ENCODE peak calls at places on chromosomes 16 and 17, in seven cellular contexts. Q is stimulated activated CD4-positive, alpha-beta T cell treated with anti-CD3 and anti-CD28 coated beads, Interleukin-12 subunit alpha, Interleukin-12 subunit beta, amount 100 ng/mL, for 4 hours; S is effector CD4-positive, alpha-beta T cell; Y is left cardiac atrium; W is activated naive CD4-positive, alpha-beta T cell; L is neuronal stem cell; B is IMR-90. C is an unnamed sample.

GRCh38 chr17:73228748-73229236 is 32.9 kb downstream of the CPSF4L start:
- DNase-seq in Q (no peak), Y (peak), L (no peak), S (no peak), W (no peak), B (peak), C (no peak)

GRCh38 chr17:40475234-40476210 is 25.9 kb downstream of the TNS4 start:
- DNase-seq in L (no peak), Y (no peak), B (no peak), W (no peak), Q (no peak), S (no peak), C (no peak)

GRCh38 chr16:66199189-66199588 is 167.3 kb upstream of the CDH5 start:
- DNase-seq in B (peak), Y (no peak), W (no peak), S (no peak), Q (no peak), L (no peak), C (no peak)

GRCh38 chr17:79626156-79626890 is 15.5 kb upstream of the RBFOX3 start:
- DNase-seq in B (no peak), L (no peak), Y (peak), W (no peak), S (no peak), Q (no peak), C (no peak)

GRCh38 chr16:68298907-68299515 is 11.7 kb downstream of the SLC7A6OS start:
- DNase-seq in Y (peak), W (no peak), Q (no peak), S (no peak), B (peak), L (no peak), C (no peak)

GRCh38 chr17:41322264-41322902 is 6.9 kb upstream of the KRTAP17-1 start:
- DNase-seq in S (no peak), W (no peak), Q (no peak), L (peak), B (peak), Y (no peak), C (no peak)

GRCh38 chr17:29570521-29570920 is 2.0 kb downstream of the TP53I13 start:
- DNase-seq in W (no peak), B (no peak), Y (no peak), Q (no peak), S (no peak), L (no peak), C (peak)

GRCh38 chr17:75514299-75515228 is 773 bp downstream of the CASKIN2 start:
- DNase-seq in L (peak), Y (no peak), S (no peak), W (no peak), B (peak), Q (no peak), C (peak)

GRCh38 chr17:37259030-37259735 is 116.6 kb upstream of the C17orf78 start:
- DNase-seq in B (peak), Y (no peak), Q (no peak), L (no peak), W (no peak), S (no peak), C (no peak)

GRCh38 chr17:13362341-13363122 is 239.2 kb downstream of the HS3ST3A1 start:
- DNase-seq in L (no peak), Y (no peak), W (no peak), S (no peak), Q (no peak), B (peak), C (no peak)

GRCh38 chr17:35376245-35376644 is 2.8 kb upstream of the SLFN11 start:
- DNase-seq in S (no peak), B (peak), W (no peak), Y (no peak), L (no peak), Q (no peak), C (no peak)

GRCh38 chr17:41932821-41933389 is 2.5 kb downstream of the ODAD4 start:
- DNase-seq in Y (no peak), W (no peak), Q (no peak), L (no peak), B (no peak), S (no peak), C (no peak)

GRCh38 chr16:72963921-72964320 is 84.0 kb downstream of the ZFHX3 start:
- DNase-seq in L (no peak), Q (no peak), Y (no peak), B (peak), W (no peak), S (no peak), C (no peak)

GRCh38 chr17:17966399-17966798 is 5.8 kb downstream of the TOM1L2 start:
- DNase-seq in L (no peak), Y (no peak), Q (no peak), S (no peak), B (no peak), W (no peak), C (no peak)

GRCh38 chr17:74654742-74655141 is 31.2 kb upstream of the CD300E start:
- DNase-seq in Q (no peak), B (no peak), L (no peak), S (no peak), Y (no peak), W (no peak), C (no peak)

GRCh38 chr17:29590979-29591736 is 1.7 kb upstream of the GIT1 start:
- DNase-seq in S (no peak), W (peak), B (peak), Y (peak), L (no peak), Q (no peak), C (no peak)

C was measured in breast epithelium.